ENCODE peak calls at places on chromosomes 6 and 20, in five cellular contexts. One of them, this sample, is unnamed.

GRCh38 chr6:167453082-167453446 is 128.2 kb downstream of the TTLL2 start:
- DNase-seq in endodermal cell: no peak
- DNase-seq in fibroblast of lung: no peak
- DNase-seq in astrocyte of the spinal cord: no peak
- DNase-seq in spleen: no peak
- DNase-seq in this sample: no peak

GRCh38 chr6:70180904-70181599 is 121.8 kb downstream of the COL9A1 start:
- DNase-seq in endodermal cell: no peak
- DNase-seq in fibroblast of lung: no peak
- DNase-seq in astrocyte of the spinal cord: no peak
- DNase-seq in spleen: no peak
- DNase-seq in this sample: no peak

GRCh38 chr6:131736010-131736409 is 25.2 kb upstream of the CTAGE9 start:
- DNase-seq in endodermal cell: no peak
- DNase-seq in fibroblast of lung: no peak
- DNase-seq in astrocyte of the spinal cord: no peak
- DNase-seq in spleen: no peak
- DNase-seq in this sample: no peak

GRCh38 chr20:38982291-38982690 is 20.1 kb downstream of the DHX35 start:
- DNase-seq in endodermal cell: no peak
- DNase-seq in fibroblast of lung: no peak
- DNase-seq in astrocyte of the spinal cord: peak
- DNase-seq in spleen: no peak
- DNase-seq in this sample: no peak

GRCh38 chr6:85163553-85163952 is 286.3 kb upstream of the NT5E start:
- DNase-seq in endodermal cell: no peak
- DNase-seq in fibroblast of lung: no peak
- DNase-seq in astrocyte of the spinal cord: no peak
- DNase-seq in spleen: no peak
- DNase-seq in this sample: no peak

GRCh38 chr20:37518606-37519507 is 2.2 kb upstream of the NNAT start:
- DNase-seq in endodermal cell: peak
- DNase-seq in fibroblast of lung: no peak
- DNase-seq in astrocyte of the spinal cord: peak
- DNase-seq in spleen: no peak
- DNase-seq in this sample: no peak

GRCh38 chr20:7980332-7981046 is 39.1 kb downstream of the TMX4 start:
- DNase-seq in endodermal cell: peak
- DNase-seq in fibroblast of lung: peak
- DNase-seq in astrocyte of the spinal cord: peak
- DNase-seq in spleen: no peak
- DNase-seq in this sample: no peak

GRCh38 chr6:114559419-114559818 is 216.6 kb upstream of the HS3ST5 start:
- DNase-seq in endodermal cell: no peak
- DNase-seq in fibroblast of lung: no peak
- DNase-seq in astrocyte of the spinal cord: no peak
- DNase-seq in spleen: no peak
- DNase-seq in this sample: no peak

GRCh38 chr20:23879811-23880374 is 345 bp upstream of the CST5 start:
- DNase-seq in endodermal cell: no peak
- DNase-seq in fibroblast of lung: no peak
- DNase-seq in astrocyte of the spinal cord: no peak
- DNase-seq in spleen: no peak
- DNase-seq in this sample: no peak

GRCh38 chr6:4567141-4567540 is 209.1 kb upstream of the CDYL start:
- DNase-seq in endodermal cell: no peak
- DNase-seq in fibroblast of lung: peak
- DNase-seq in astrocyte of the spinal cord: peak
- DNase-seq in spleen: no peak
- DNase-seq in this sample: no peak

GRCh38 chr6:157767071-157767750 is 55.8 kb upstream of the SNX9 start:
- DNase-seq in endodermal cell: no peak
- DNase-seq in fibroblast of lung: no peak
- DNase-seq in astrocyte of the spinal cord: no peak
- DNase-seq in spleen: no peak
- DNase-seq in this sample: no peak

GRCh38 chr20:37755665-37756064 is 61.8 kb downstream of the CTNNBL1 start:
- DNase-seq in endodermal cell: no peak
- DNase-seq in fibroblast of lung: no peak
- DNase-seq in astrocyte of the spinal cord: no peak
- DNase-seq in spleen: no peak
- DNase-seq in this sample: no peak

GRCh38 chr20:61049684-61050083 is 202.4 kb upstream of the CDH4 start:
- DNase-seq in endodermal cell: no peak
- DNase-seq in fibroblast of lung: no peak
- DNase-seq in astrocyte of the spinal cord: no peak
- DNase-seq in spleen: no peak
- DNase-seq in this sample: no peak

GRCh38 chr6:47206626-47207025 is 103.1 kb downstream of the TNFRSF21 start:
- DNase-seq in endodermal cell: no peak
- DNase-seq in fibroblast of lung: peak
- DNase-seq in astrocyte of the spinal cord: no peak
- DNase-seq in spleen: no peak
- DNase-seq in this sample: no peak

GRCh38 chr6:52937908-52938307 is 28.4 kb upstream of the GSTA3 start:
- DNase-seq in endodermal cell: peak
- DNase-seq in fibroblast of lung: peak
- DNase-seq in astrocyte of the spinal cord: peak
- DNase-seq in spleen: no peak
- DNase-seq in this sample: no peak

GRCh38 chr6:154356690-154357089 is at the start of gene IPCEF1:
- DNase-seq in endodermal cell: peak
- DNase-seq in fibroblast of lung: no peak
- DNase-seq in astrocyte of the spinal cord: no peak
- DNase-seq in spleen: no peak
- DNase-seq in this sample: no peak

GRCh38 chr6:168016756-168017525 is 19.5 kb downstream of the KIF25 start:
- DNase-seq in endodermal cell: no peak
- DNase-seq in fibroblast of lung: peak
- DNase-seq in astrocyte of the spinal cord: peak
- DNase-seq in spleen: no peak
- DNase-seq in this sample: no peak

GRCh38 chr6:103017878-103018277 is 1624.4 kb downstream of the GRIK2 start:
- DNase-seq in endodermal cell: no peak
- DNase-seq in fibroblast of lung: no peak
- DNase-seq in astrocyte of the spinal cord: no peak
- DNase-seq in spleen: no peak
- DNase-seq in this sample: no peak

DNA sequence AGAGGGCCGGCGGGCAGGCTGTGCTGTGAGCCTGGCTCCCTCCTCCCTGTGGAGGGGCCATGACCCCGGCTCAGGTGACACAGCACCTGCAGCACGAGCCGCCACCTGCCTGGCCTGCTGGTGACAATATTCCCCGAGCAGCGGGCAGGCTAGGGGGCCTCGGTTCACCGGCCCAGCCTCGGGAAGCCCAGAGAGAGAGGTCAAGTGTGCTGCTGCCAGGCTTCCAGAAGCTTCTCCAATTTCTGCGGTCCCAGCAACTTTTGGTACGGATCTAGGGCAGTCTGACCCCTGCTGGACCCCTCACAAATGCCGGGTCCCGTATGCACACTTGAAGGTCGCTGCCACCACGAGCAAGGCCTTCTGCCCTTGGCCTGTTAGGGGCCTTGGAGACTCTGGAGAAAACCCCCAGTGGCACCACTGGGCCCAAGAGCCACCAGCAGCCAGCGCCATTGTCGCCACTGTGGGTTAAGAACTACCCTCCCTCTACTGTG is 38.6 kb upstream of the NOL4L start:
- DNase-seq in endodermal cell: peak
- DNase-seq in fibroblast of lung: no peak
- DNase-seq in astrocyte of the spinal cord: no peak
- DNase-seq in spleen: no peak
- DNase-seq in this sample: no peak
- TF ChIP-seq CTCF in endodermal cell: peak
- TF ChIP-seq CTCF in fibroblast of lung: no peak
- TF ChIP-seq CTCF in astrocyte of the spinal cord: no peak
- TF ChIP-seq CTCF in spleen: no peak
- TF ChIP-seq CTCF in this sample: peak

DNA sequence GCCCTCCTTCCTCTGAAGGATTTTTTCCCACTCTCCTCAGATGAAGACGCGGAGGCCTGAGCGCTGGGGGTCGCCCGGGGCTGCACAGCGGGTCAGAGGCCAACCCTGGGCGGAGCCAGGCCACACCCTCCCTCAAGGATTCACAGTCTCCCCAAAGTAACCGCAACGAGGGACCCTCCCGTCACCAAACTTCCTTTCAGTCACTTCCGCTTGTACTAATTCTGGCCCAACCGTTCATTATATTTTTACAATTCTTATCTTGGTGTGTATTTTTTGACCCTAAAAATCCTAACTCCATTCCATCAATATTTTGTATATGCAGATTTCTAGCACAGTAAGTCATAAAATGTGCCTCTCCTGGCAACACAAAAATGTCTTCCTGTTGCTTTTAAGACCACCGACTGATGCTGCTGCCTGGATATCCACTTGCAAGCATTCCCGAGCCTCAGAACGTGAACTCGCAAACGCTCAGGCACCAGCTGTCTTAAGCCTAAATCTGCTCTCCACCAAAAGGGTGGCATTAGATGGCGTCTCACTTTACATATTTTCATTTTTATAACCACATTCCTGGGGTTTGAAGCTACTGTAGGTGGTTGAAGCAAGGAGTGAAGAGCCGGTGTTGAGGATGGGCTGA is 128.0 kb downstream of the DLL1 start:
- DNase-seq in endodermal cell: no peak
- DNase-seq in fibroblast of lung: no peak
- DNase-seq in astrocyte of the spinal cord: no peak
- DNase-seq in spleen: peak
- DNase-seq in this sample: no peak
- H3K4me3 ChIP-seq in endodermal cell: no peak
- H3K4me3 ChIP-seq in fibroblast of lung: no peak
- H3K4me3 ChIP-seq in astrocyte of the spinal cord: no peak
- H3K4me3 ChIP-seq in spleen: no peak
- H3K4me3 ChIP-seq in this sample: no peak

GRCh38 chr6:79467716-79468115 is 69.5 kb downstream of the LCA5 start:
- DNase-seq in endodermal cell: peak
- DNase-seq in fibroblast of lung: peak
- DNase-seq in astrocyte of the spinal cord: peak
- DNase-seq in spleen: no peak
- DNase-seq in this sample: no peak

GRCh38 chr6:79463721-79464120 is 73.5 kb downstream of the LCA5 start:
- DNase-seq in endodermal cell: peak
- DNase-seq in fibroblast of lung: peak
- DNase-seq in astrocyte of the spinal cord: no peak
- DNase-seq in spleen: no peak
- DNase-seq in this sample: peak

GRCh38 chr6:79468116-79468515 is 69.1 kb downstream of the LCA5 start:
- DNase-seq in endodermal cell: no peak
- DNase-seq in fibroblast of lung: peak
- DNase-seq in astrocyte of the spinal cord: no peak
- DNase-seq in spleen: no peak
- DNase-seq in this sample: no peak

GRCh38 chr6:79468587-79468986 is 68.6 kb downstream of the LCA5 start:
- DNase-seq in endodermal cell: no peak
- DNase-seq in fibroblast of lung: no peak
- DNase-seq in astrocyte of the spinal cord: no peak
- DNase-seq in spleen: no peak
- DNase-seq in this sample: no peak

GRCh38 chr6:79466222-79466834 is 70.9 kb downstream of the LCA5 start:
- DNase-seq in endodermal cell: no peak
- DNase-seq in fibroblast of lung: peak
- DNase-seq in astrocyte of the spinal cord: peak
- DNase-seq in spleen: no peak
- DNase-seq in this sample: no peak
- TF ChIP-seq CTCF in endodermal cell: peak
- TF ChIP-seq CTCF in fibroblast of lung: peak
- TF ChIP-seq CTCF in astrocyte of the spinal cord: peak
- TF ChIP-seq CTCF in spleen: peak
- TF ChIP-seq CTCF in this sample: peak

GRCh38 chr20:6269163-6269873 is 146.5 kb upstream of the FERMT1 start:
- DNase-seq in endodermal cell: peak
- DNase-seq in fibroblast of lung: no peak
- DNase-seq in astrocyte of the spinal cord: no peak
- DNase-seq in spleen: no peak
- DNase-seq in this sample: no peak

GRCh38 chr20:6265204-6265904 is 142.5 kb upstream of the FERMT1 start:
- DNase-seq in endodermal cell: no peak
- DNase-seq in fibroblast of lung: peak
- DNase-seq in astrocyte of the spinal cord: peak
- DNase-seq in spleen: no peak
- DNase-seq in this sample: peak
- H3K4me3 ChIP-seq in endodermal cell: no peak
- H3K4me3 ChIP-seq in fibroblast of lung: peak
- H3K4me3 ChIP-seq in astrocyte of the spinal cord: no peak
- H3K4me3 ChIP-seq in spleen: peak
- H3K4me3 ChIP-seq in this sample: no peak

GRCh38 chr6:152598858-152599537 is 38.2 kb downstream of the SYNE1 start:
- DNase-seq in endodermal cell: no peak
- DNase-seq in fibroblast of lung: no peak
- DNase-seq in astrocyte of the spinal cord: no peak
- DNase-seq in spleen: no peak
- DNase-seq in this sample: no peak

GRCh38 chr6:152598421-152598820 is 38.7 kb downstream of the SYNE1 start:
- DNase-seq in endodermal cell: no peak
- DNase-seq in fibroblast of lung: no peak
- DNase-seq in astrocyte of the spinal cord: no peak
- DNase-seq in spleen: no peak
- DNase-seq in this sample: no peak

GRCh38 chr6:152596706-152597105 is 40.5 kb downstream of the SYNE1 start:
- DNase-seq in endodermal cell: no peak
- DNase-seq in fibroblast of lung: no peak
- DNase-seq in astrocyte of the spinal cord: no peak
- DNase-seq in spleen: no peak
- DNase-seq in this sample: no peak

GRCh38 chr6:152594726-152595125 is 42.4 kb downstream of the SYNE1 start:
- DNase-seq in endodermal cell: no peak
- DNase-seq in fibroblast of lung: no peak
- DNase-seq in astrocyte of the spinal cord: no peak
- DNase-seq in spleen: no peak
- DNase-seq in this sample: no peak

GRCh38 chr6:152595507-152595906 is 41.7 kb downstream of the SYNE1 start:
- DNase-seq in endodermal cell: peak
- DNase-seq in fibroblast of lung: no peak
- DNase-seq in astrocyte of the spinal cord: no peak
- DNase-seq in spleen: no peak
- DNase-seq in this sample: no peak
- TF ChIP-seq CTCF in endodermal cell: peak
- TF ChIP-seq CTCF in fibroblast of lung: peak
- TF ChIP-seq CTCF in astrocyte of the spinal cord: peak
- TF ChIP-seq CTCF in spleen: no peak
- TF ChIP-seq CTCF in this sample: peak

This sample was measured in retinal pigment epithelial cell.